ENCODE peak calls at places on chromosome 1, in nine cellular contexts. X, K, Q, A, L, J, G, S and F are unnamed samples.

GRCh38 chr1:6002714-6003501 is 10.7 kb upstream of the NPHP4 start:
- DNase-seq in X (no peak), K (no peak), Q (no peak), A (no peak), L (no peak), J (peak; percentile 57), G (no peak), S (no peak), F (no peak)

GRCh38 chr1:89794406-89794805 is 26.4 kb upstream of the LRRC8D start:
- DNase-seq in X (no peak), K (peak; percentile 65), Q (no peak), A (no peak), L (no peak), J (no peak), G (no peak), S (no peak), F (no peak)

GRCh38 chr1:94045465-94046056 is 75.4 kb downstream of the ABCA4 start:
- DNase-seq in X (peak; percentile 95), K (peak; percentile 97), Q (peak; percentile 93), A (peak; percentile 91), L (no peak), J (peak; percentile 95), G (no peak), S (peak; percentile 82), F (peak; percentile 54)

GRCh38 chr1:245261786-245262185 is 107.0 kb downstream of the KIF26B start:
- DNase-seq in X (no peak), K (no peak), Q (no peak), A (no peak), L (no peak), J (no peak), G (no peak), S (no peak), F (no peak)

GRCh38 chr1:178310685-178311105 is 186.1 kb downstream of the CLEC20A start:
- DNase-seq in X (peak; percentile 83), K (peak; percentile 86), Q (peak; percentile 34), A (peak; percentile 64), L (peak; percentile 13), J (no peak), G (peak; percentile 70), S (peak; percentile 51), F (peak; percentile 44)

GRCh38 chr1:226466301-226466700 is 58.4 kb upstream of the PARP1 start:
- DNase-seq in X (no peak), K (no peak), Q (no peak), A (no peak), L (no peak), J (no peak), G (no peak), S (no peak), F (no peak)

GRCh38 chr1:92154934-92155333 is 62.8 kb upstream of the C1orf146 start:
- DNase-seq in X (no peak), K (no peak), Q (no peak), A (no peak), L (no peak), J (no peak), G (no peak), S (no peak), F (no peak)

GRCh38 chr1:213266983-213267772 is 216.1 kb downstream of the RPS6KC1 start:
- DNase-seq in X (peak; percentile 52), K (no peak), Q (no peak), A (no peak), L (no peak), J (no peak), G (no peak), S (no peak), F (peak; percentile 49)

GRCh38 chr1:58652351-58653184 is 47.3 kb downstream of the MYSM1 start:
- DNase-seq in X (peak; percentile 83), K (peak; percentile 83), Q (peak; percentile 33), A (peak; percentile 48), L (peak; percentile 34), J (no peak), G (peak; percentile 78), S (peak; percentile 82), F (peak; percentile 87)

GRCh38 chr1:70134148-70134547 is 71.2 kb downstream of the LRRC40 start:
- DNase-seq in X (peak; percentile 13), K (peak; percentile 43), Q (no peak), A (no peak), L (no peak), J (no peak), G (no peak), S (no peak), F (no peak)

GRCh38 chr1:18217398-18218043 is 109.9 kb downstream of the IGSF21 start:
- DNase-seq in X (no peak), K (peak; percentile 13), Q (no peak), A (peak; percentile 31), L (peak; percentile 15), J (no peak), G (peak; percentile 67), S (peak; percentile 8), F (peak; percentile 68)

GRCh38 chr1:64745986-64746940 is 1.4 kb downstream of the RAVER2 start:
- DNase-seq in X (no peak), K (no peak), Q (no peak), A (no peak), L (no peak), J (no peak), G (no peak), S (no peak), F (no peak)

GRCh38 chr1:25890249-25891034 is 14.9 kb upstream of the PAQR7 start:
- DNase-seq in X (peak; percentile 82), K (no peak), Q (no peak), A (peak; percentile 96), L (no peak), J (no peak), G (no peak), S (peak; percentile 83), F (no peak)

GRCh38 chr1:109389638-109390341 is 7.9 kb downstream of the SORT1 start:
- DNase-seq in X (no peak), K (no peak), Q (no peak), A (no peak), L (no peak), J (no peak), G (no peak), S (peak; percentile 10), F (no peak)

GRCh38 chr1:109391626-109392025 is 6.1 kb downstream of the SORT1 start:
- DNase-seq in X (no peak), K (no peak), Q (no peak), A (no peak), L (peak; percentile 59), J (no peak), G (peak; percentile 74), S (no peak), F (peak; percentile 75)

GRCh38 chr1:109392788-109393580 is 4.7 kb downstream of the SORT1 start:
- DNase-seq in X (peak; percentile 79), K (peak; percentile 57), Q (no peak), A (no peak), L (no peak), J (peak; percentile 81), G (no peak), S (peak; percentile 72), F (no peak)

GRCh38 chr1:109392037-109392787 is 5.5 kb downstream of the SORT1 start:
- DNase-seq in X (no peak), K (no peak), Q (no peak), A (no peak), L (no peak), J (no peak), G (no peak), S (peak; percentile 10), F (peak; percentile 15)

GRCh38 chr1:109391161-109391556 is 6.6 kb downstream of the SORT1 start:
- DNase-seq in X (peak; percentile 63), K (peak; percentile 27), Q (no peak), A (no peak), L (no peak), J (no peak), G (no peak), S (no peak), F (no peak)
- H3K4me3 ChIP-seq in X (peak overlapping the region; percentile 3), K (no peak overlapping the region), Q (no peak overlapping the region), A (no peak overlapping the region), L (no peak overlapping the region), J (peak overlapping the region; percentile 39), G (peak overlapping the region; percentile 62), S (no peak overlapping the region), F (no peak overlapping the region)

DNA sequence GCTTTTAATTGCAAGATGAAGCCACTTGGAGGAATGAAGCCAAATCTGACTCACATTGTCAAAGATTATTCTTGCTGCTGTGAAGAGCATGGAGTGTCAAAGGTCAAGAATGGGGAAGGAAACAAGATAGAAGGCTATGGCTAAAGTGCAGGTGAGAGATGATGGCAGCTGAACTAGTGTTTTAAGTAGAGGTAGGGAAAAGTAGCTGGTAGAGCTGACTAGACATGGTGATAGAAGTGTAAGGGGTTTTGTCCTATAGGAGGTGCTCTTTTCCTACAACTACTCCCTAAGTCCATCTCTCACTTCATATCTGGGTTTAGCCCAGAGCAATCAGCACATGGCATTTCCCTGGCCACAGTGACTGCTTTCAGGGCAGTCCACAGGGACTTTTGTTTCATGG is 11.8 kb downstream of the UBE2T start:
- DNase-seq in X (no peak), K (no peak), Q (no peak), A (no peak), L (no peak), J (no peak), G (no peak), S (no peak), F (no peak)
- TF ChIP-seq CTCF in X (no peak), K (no peak), Q (no peak), A (peak; percentile 38), L (peak; percentile 18), J (no peak), G (peak; percentile 40), S (no peak), F (peak; percentile 2)

GRCh38 chr1:149934326-149934725 is 2.4 kb downstream of the MTMR11 start:
- DNase-seq in X (no peak), K (no peak), Q (no peak), A (no peak), L (no peak), J (no peak), G (no peak), S (no peak), F (no peak)

GRCh38 chr1:149937779-149938178 is 1.1 kb upstream of the MTMR11 start:
- DNase-seq in X (no peak), K (no peak), Q (no peak), A (no peak), L (no peak), J (no peak), G (no peak), S (no peak), F (peak; percentile 45)

GRCh38 chr1:149933208-149933607 is 3.5 kb downstream of the MTMR11 start:
- DNase-seq in X (no peak), K (no peak), Q (no peak), A (no peak), L (no peak), J (no peak), G (no peak), S (no peak), F (no peak)

GRCh38 chr1:149936992-149937705 is 470 bp upstream of the MTMR11 start:
- DNase-seq in X (peak; percentile 42), K (peak; percentile 39), Q (no peak), A (peak; percentile 91), L (no peak), J (no peak), G (no peak), S (peak; percentile 54), F (peak; percentile 16)

GRCh38 chr1:149936076-149936991 is at the start of gene MTMR11:
- DNase-seq in X (peak; percentile 34), K (no peak), Q (no peak), A (no peak), L (no peak), J (no peak), G (no peak), S (peak; percentile 39), F (no peak)
- H3K4me3 ChIP-seq in X (peak within 1 kb of the TSS; percentile 76), K (peak within 1 kb of the TSS; percentile 90), Q (peak within 1 kb of the TSS; percentile 85), A (peak within 1 kb of the TSS; percentile 64), L (no peak within 1 kb of the TSS), J (peak within 1 kb of the TSS; percentile 53), G (no peak within 1 kb of the TSS), S (peak within 1 kb of the TSS; percentile 4), F (no peak within 1 kb of the TSS)

GRCh38 chr1:147723691-147724323 is 36.6 kb downstream of the GJA5 start:
- DNase-seq in X (peak; percentile 17), K (peak; percentile 16), Q (no peak), A (peak; percentile 28), L (no peak), J (peak; percentile 72), G (peak; percentile 48), S (peak; percentile 31), F (peak; percentile 10)
- TF ChIP-seq CTCF in X (peak; percentile 55), K (peak; percentile 49), Q (no peak), A (peak; percentile 68), L (peak; percentile 33), J (peak; percentile 64), G (peak; percentile 76), S (peak; percentile 5), F (peak; percentile 29)